ENCODE peak calls at places on chromosome 10, in five cellular contexts. One of them, this sample, is unnamed.

GRCh38 chr10:103653581-103654020 is 160.1 kb downstream of the NEURL1 start:
- DNase-seq in chondrocyte: no peak
- DNase-seq in NCI-H1930: no peak
- DNase-seq in COR-L47: peak
- DNase-seq in activated T-cell treated with anti-CD3 and anti-CD28 coated beads for 1 hour: no peak
- DNase-seq in this sample: peak

GRCh38 chr10:75012471-75012870 is 99.0 kb upstream of the SAMD8 start:
- DNase-seq in NCI-H1930: no peak
- DNase-seq in COR-L47: no peak
- DNase-seq in chondrocyte: no peak
- DNase-seq in activated T-cell treated with anti-CD3 and anti-CD28 coated beads for 1 hour: no peak
- DNase-seq in this sample: no peak

GRCh38 chr10:100812978-100813377 is 67.6 kb downstream of the PAX2 start:
- DNase-seq in COR-L47: no peak
- DNase-seq in activated T-cell treated with anti-CD3 and anti-CD28 coated beads for 1 hour: no peak
- DNase-seq in chondrocyte: peak
- DNase-seq in NCI-H1930: peak
- DNase-seq in this sample: no peak

GRCh38 chr10:36336315-36336714 is 694.2 kb upstream of the FZD8 start:
- DNase-seq in activated T-cell treated with anti-CD3 and anti-CD28 coated beads for 1 hour: no peak
- DNase-seq in COR-L47: no peak
- DNase-seq in NCI-H1930: no peak
- DNase-seq in chondrocyte: no peak
- DNase-seq in this sample: no peak

GRCh38 chr10:5323446-5323845 is 41.3 kb upstream of the UCN3 start:
- DNase-seq in activated T-cell treated with anti-CD3 and anti-CD28 coated beads for 1 hour: no peak
- DNase-seq in chondrocyte: no peak
- DNase-seq in COR-L47: no peak
- DNase-seq in NCI-H1930: no peak
- DNase-seq in this sample: no peak

GRCh38 chr10:79053481-79054202 is 15.1 kb upstream of the ZMIZ1 start:
- DNase-seq in COR-L47: no peak
- DNase-seq in activated T-cell treated with anti-CD3 and anti-CD28 coated beads for 1 hour: no peak
- DNase-seq in chondrocyte: peak
- DNase-seq in NCI-H1930: no peak
- DNase-seq in this sample: no peak

GRCh38 chr10:99927719-99928280 is 81.9 kb downstream of the DNMBP start:
- DNase-seq in NCI-H1930: no peak
- DNase-seq in COR-L47: no peak
- DNase-seq in chondrocyte: no peak
- DNase-seq in activated T-cell treated with anti-CD3 and anti-CD28 coated beads for 1 hour: no peak
- DNase-seq in this sample: no peak

GRCh38 chr10:4498763-4499251 is 327.2 kb upstream of the AKR1E2 start:
- DNase-seq in chondrocyte: no peak
- DNase-seq in NCI-H1930: no peak
- DNase-seq in COR-L47: peak
- DNase-seq in activated T-cell treated with anti-CD3 and anti-CD28 coated beads for 1 hour: no peak
- DNase-seq in this sample: no peak

GRCh38 chr10:35462491-35462934 is 126.2 kb downstream of the CCNY start:
- DNase-seq in NCI-H1930: no peak
- DNase-seq in chondrocyte: no peak
- DNase-seq in COR-L47: peak
- DNase-seq in activated T-cell treated with anti-CD3 and anti-CD28 coated beads for 1 hour: no peak
- DNase-seq in this sample: no peak

GRCh38 chr10:63614371-63614891 is 93.2 kb downstream of the REEP3 start:
- DNase-seq in activated T-cell treated with anti-CD3 and anti-CD28 coated beads for 1 hour: no peak
- DNase-seq in NCI-H1930: no peak
- DNase-seq in chondrocyte: no peak
- DNase-seq in COR-L47: no peak
- DNase-seq in this sample: no peak

GRCh38 chr10:6530211-6530840 is 49.8 kb downstream of the PRKCQ start:
- DNase-seq in NCI-H1930: no peak
- DNase-seq in chondrocyte: no peak
- DNase-seq in activated T-cell treated with anti-CD3 and anti-CD28 coated beads for 1 hour: peak
- DNase-seq in COR-L47: no peak
- DNase-seq in this sample: no peak

GRCh38 chr10:88895252-88895651 is 15.2 kb downstream of the STAMBPL1 start:
- DNase-seq in NCI-H1930: no peak
- DNase-seq in chondrocyte: no peak
- DNase-seq in activated T-cell treated with anti-CD3 and anti-CD28 coated beads for 1 hour: no peak
- DNase-seq in COR-L47: no peak
- DNase-seq in this sample: no peak

GRCh38 chr10:36578306-36578705 is 547.1 kb upstream of the ANKRD30A start:
- DNase-seq in COR-L47: no peak
- DNase-seq in NCI-H1930: no peak
- DNase-seq in chondrocyte: no peak
- DNase-seq in activated T-cell treated with anti-CD3 and anti-CD28 coated beads for 1 hour: no peak
- DNase-seq in this sample: no peak

GRCh38 chr10:101841826-101842225 is 1.8 kb downstream of the KCNIP2 start:
- DNase-seq in chondrocyte: no peak
- DNase-seq in activated T-cell treated with anti-CD3 and anti-CD28 coated beads for 1 hour: no peak
- DNase-seq in COR-L47: no peak
- DNase-seq in NCI-H1930: no peak
- DNase-seq in this sample: no peak

GRCh38 chr10:131316321-131317075 is 5.0 kb upstream of the TCERG1L start:
- DNase-seq in NCI-H1930: no peak
- DNase-seq in COR-L47: no peak
- DNase-seq in chondrocyte: peak
- DNase-seq in activated T-cell treated with anti-CD3 and anti-CD28 coated beads for 1 hour: no peak
- DNase-seq in this sample: no peak

GRCh38 chr10:130341325-130341724 is 205.1 kb downstream of the GLRX3 start:
- DNase-seq in activated T-cell treated with anti-CD3 and anti-CD28 coated beads for 1 hour: no peak
- DNase-seq in chondrocyte: no peak
- DNase-seq in COR-L47: no peak
- DNase-seq in NCI-H1930: no peak
- DNase-seq in this sample: no peak

GRCh38 chr10:27783660-27784059 is 38.0 kb upstream of the MKX start:
- DNase-seq in activated T-cell treated with anti-CD3 and anti-CD28 coated beads for 1 hour: peak
- DNase-seq in chondrocyte: no peak
- DNase-seq in COR-L47: no peak
- DNase-seq in NCI-H1930: peak
- DNase-seq in this sample: no peak

GRCh38 chr10:71696635-71697326 is 22.8 kb downstream of the C10orf105 start:
- DNase-seq in COR-L47: no peak
- DNase-seq in activated T-cell treated with anti-CD3 and anti-CD28 coated beads for 1 hour: peak
- DNase-seq in chondrocyte: no peak
- DNase-seq in NCI-H1930: peak
- DNase-seq in this sample: no peak

GRCh38 chr10:32971536-32972091 is 13.6 kb upstream of the ITGB1 start:
- DNase-seq in NCI-H1930: no peak
- DNase-seq in chondrocyte: no peak
- DNase-seq in COR-L47: peak
- DNase-seq in activated T-cell treated with anti-CD3 and anti-CD28 coated beads for 1 hour: no peak
- DNase-seq in this sample: peak

GRCh38 chr10:85646312-85646711 is 720.3 kb downstream of the GRID1 start:
- DNase-seq in activated T-cell treated with anti-CD3 and anti-CD28 coated beads for 1 hour: no peak
- DNase-seq in NCI-H1930: no peak
- DNase-seq in chondrocyte: no peak
- DNase-seq in COR-L47: no peak
- DNase-seq in this sample: no peak

GRCh38 chr10:27529010-27529783 is 25.1 kb downstream of the RAB18 start:
- DNase-seq in activated T-cell treated with anti-CD3 and anti-CD28 coated beads for 1 hour: no peak
- DNase-seq in COR-L47: no peak
- DNase-seq in chondrocyte: no peak
- DNase-seq in NCI-H1930: no peak
- DNase-seq in this sample: no peak

GRCh38 chr10:78600740-78601139 is 468.0 kb upstream of the ZMIZ1 start:
- DNase-seq in COR-L47: no peak
- DNase-seq in activated T-cell treated with anti-CD3 and anti-CD28 coated beads for 1 hour: no peak
- DNase-seq in chondrocyte: no peak
- DNase-seq in NCI-H1930: no peak
- DNase-seq in this sample: no peak

GRCh38 chr10:93991596-93992284 is 2.0 kb upstream of the PLCE1 start:
- DNase-seq in activated T-cell treated with anti-CD3 and anti-CD28 coated beads for 1 hour: no peak
- DNase-seq in chondrocyte: peak
- DNase-seq in NCI-H1930: no peak
- DNase-seq in COR-L47: no peak
- DNase-seq in this sample: no peak

GRCh38 chr10:5469353-5470061 is 29.9 kb downstream of the CALML5 start:
- DNase-seq in activated T-cell treated with anti-CD3 and anti-CD28 coated beads for 1 hour: no peak
- DNase-seq in NCI-H1930: no peak
- DNase-seq in chondrocyte: no peak
- DNase-seq in COR-L47: no peak
- DNase-seq in this sample: no peak

GRCh38 chr10:47165168-47165710 is 134.8 kb upstream of the GDF10 start:
- DNase-seq in COR-L47: no peak
- DNase-seq in chondrocyte: no peak
- DNase-seq in NCI-H1930: no peak
- DNase-seq in activated T-cell treated with anti-CD3 and anti-CD28 coated beads for 1 hour: no peak
- DNase-seq in this sample: no peak

GRCh38 chr10:30384791-30385201 is 35.7 kb upstream of the MTPAP start:
- DNase-seq in COR-L47: no peak
- DNase-seq in chondrocyte: no peak
- DNase-seq in NCI-H1930: no peak
- DNase-seq in activated T-cell treated with anti-CD3 and anti-CD28 coated beads for 1 hour: no peak
- DNase-seq in this sample: no peak

GRCh38 chr10:80709879-80710278 is 172.2 kb downstream of the SH2D4B start:
- DNase-seq in COR-L47: no peak
- DNase-seq in NCI-H1930: no peak
- DNase-seq in activated T-cell treated with anti-CD3 and anti-CD28 coated beads for 1 hour: no peak
- DNase-seq in chondrocyte: no peak
- DNase-seq in this sample: no peak

GRCh38 chr10:127338391-127339108 is 142.2 kb upstream of the INSYN2A start:
- DNase-seq in chondrocyte: no peak
- DNase-seq in NCI-H1930: no peak
- DNase-seq in COR-L47: no peak
- DNase-seq in activated T-cell treated with anti-CD3 and anti-CD28 coated beads for 1 hour: no peak
- DNase-seq in this sample: no peak

GRCh38 chr10:44981172-44982113 is 2.8 kb upstream of the DEPP1 start:
- DNase-seq in NCI-H1930: no peak
- DNase-seq in activated T-cell treated with anti-CD3 and anti-CD28 coated beads for 1 hour: no peak
- DNase-seq in chondrocyte: no peak
- DNase-seq in COR-L47: no peak
- DNase-seq in this sample: no peak

GRCh38 chr10:71644307-71645180 is 75.0 kb downstream of the C10orf105 start:
- DNase-seq in COR-L47: no peak
- DNase-seq in chondrocyte: no peak
- DNase-seq in activated T-cell treated with anti-CD3 and anti-CD28 coated beads for 1 hour: no peak
- DNase-seq in NCI-H1930: no peak
- DNase-seq in this sample: no peak

GRCh38 chr10:37763132-37763531 is 94.3 kb downstream of the ZNF248 start:
- DNase-seq in activated T-cell treated with anti-CD3 and anti-CD28 coated beads for 1 hour: no peak
- DNase-seq in chondrocyte: no peak
- DNase-seq in NCI-H1930: no peak
- DNase-seq in COR-L47: no peak
- DNase-seq in this sample: no peak

GRCh38 chr10:35316346-35316967 is 19.9 kb upstream of the CCNY start:
- DNase-seq in activated T-cell treated with anti-CD3 and anti-CD28 coated beads for 1 hour: no peak
- DNase-seq in chondrocyte: no peak
- DNase-seq in NCI-H1930: no peak
- DNase-seq in COR-L47: no peak
- DNase-seq in this sample: no peak

GRCh38 chr10:100697070-100697469 is 48.3 kb upstream of the PAX2 start:
- DNase-seq in activated T-cell treated with anti-CD3 and anti-CD28 coated beads for 1 hour: no peak
- DNase-seq in NCI-H1930: no peak
- DNase-seq in COR-L47: no peak
- DNase-seq in chondrocyte: no peak
- DNase-seq in this sample: no peak

GRCh38 chr10:2208106-2208505 is 470.8 kb upstream of the ADARB2 start:
- DNase-seq in NCI-H1930: no peak
- DNase-seq in COR-L47: no peak
- DNase-seq in chondrocyte: no peak
- DNase-seq in activated T-cell treated with anti-CD3 and anti-CD28 coated beads for 1 hour: no peak
- DNase-seq in this sample: no peak

GRCh38 chr10:91907914-91908357 is 1.4 kb downstream of the FGFBP3 start:
- DNase-seq in NCI-H1930: no peak
- DNase-seq in chondrocyte: no peak
- DNase-seq in activated T-cell treated with anti-CD3 and anti-CD28 coated beads for 1 hour: no peak
- DNase-seq in COR-L47: no peak
- DNase-seq in this sample: no peak

GRCh38 chr10:104502907-104503306 is 138.2 kb upstream of the SORCS3 start:
- DNase-seq in NCI-H1930: no peak
- DNase-seq in chondrocyte: no peak
- DNase-seq in activated T-cell treated with anti-CD3 and anti-CD28 coated beads for 1 hour: no peak
- DNase-seq in COR-L47: no peak
- DNase-seq in this sample: no peak

GRCh38 chr10:131848296-131848695 is 52.5 kb upstream of the PPP2R2D start:
- DNase-seq in chondrocyte: peak
- DNase-seq in NCI-H1930: no peak
- DNase-seq in COR-L47: no peak
- DNase-seq in activated T-cell treated with anti-CD3 and anti-CD28 coated beads for 1 hour: no peak
- DNase-seq in this sample: no peak

This sample was measured in NCI-H1417 treated with DMSO at 0.1 percent for 48 hours.